ENCODE peak calls at places on chromosome 4, in eight cellular contexts. N is GM12864, J is lower leg skin, W is ovary, Q is transverse colon, R is GM12878, X is suprapubic skin, Z is uterus. G is an unnamed sample.

GRCh38 chr4:1259966-1260365 is 11.0 kb upstream of the CTBP1 start:
- DNase-seq in W (no peak), J (no peak), R (no peak), X (no peak), Q (no peak), Z (no peak), N (no peak), G (no peak)

GRCh38 chr4:56575820-56576429 is 70.3 kb downstream of the ARL9 start:
- DNase-seq in W (no peak), Q (no peak), Z (no peak), J (no peak), N (no peak), X (no peak), R (no peak), G (peak)

GRCh38 chr4:11813951-11814446 is 385.3 kb upstream of the HS3ST1 start:
- DNase-seq in W (no peak), J (no peak), N (no peak), Z (no peak), R (no peak), X (no peak), Q (no peak), G (no peak)

GRCh38 chr4:182555997-182556418 is 312.8 kb downstream of the TENM3 start:
- DNase-seq in W (no peak), R (no peak), Q (no peak), N (no peak), J (peak), Z (peak), X (no peak), G (peak)

GRCh38 chr4:112173593-112174559 is 28.6 kb downstream of the FAM241A start:
- DNase-seq in R (no peak), Z (no peak), Q (peak), X (no peak), N (no peak), J (no peak), W (no peak), G (no peak)

GRCh38 chr4:153538408-153539057 is 72.4 kb downstream of the TMEM131L start:
- DNase-seq in N (no peak), R (no peak), J (no peak), X (no peak), Z (peak), W (no peak), Q (no peak), G (no peak)

GRCh38 chr4:68184923-68185322 is 55.3 kb upstream of the TMPRSS11F start:
- DNase-seq in R (no peak), X (no peak), Q (no peak), Z (no peak), W (no peak), N (no peak), J (no peak), G (no peak)

GRCh38 chr4:125849869-125850268 is 535.1 kb downstream of the FAT4 start:
- DNase-seq in Q (no peak), N (no peak), W (no peak), Z (no peak), J (no peak), X (no peak), R (no peak), G (peak)

GRCh38 chr4:150090836-150091235 is 12.6 kb downstream of the DCLK2 start:
- DNase-seq in Q (no peak), J (no peak), X (no peak), Z (no peak), R (no peak), W (no peak), N (no peak), G (no peak)

GRCh38 chr4:156594619-156595018 is 377.0 kb downstream of the PDGFC start:
- DNase-seq in R (no peak), N (no peak), X (peak), Q (peak), W (peak), J (peak), Z (peak), G (no peak)

GRCh38 chr4:7842384-7843279 is 97.0 kb downstream of the AFAP1 start:
- DNase-seq in J (peak), X (no peak), Z (peak), Q (peak), N (no peak), R (no peak), W (peak), G (peak)

GRCh38 chr4:147969573-147969972 is 237.7 kb downstream of the ARHGAP10 start:
- DNase-seq in N (no peak), Z (no peak), Q (no peak), W (no peak), X (no peak), J (no peak), R (no peak), G (no peak)

GRCh38 chr4:123398151-123398802 is 1.7 kb downstream of the SPRY1 start:
- DNase-seq in N (no peak), W (peak), X (peak), J (no peak), Z (peak), R (no peak), Q (peak), G (no peak)

GRCh38 chr4:153089781-153090180 is 114.5 kb upstream of the TRIM2 start:
- DNase-seq in Z (no peak), J (no peak), R (no peak), Q (no peak), N (no peak), W (no peak), X (no peak), G (no peak)

GRCh38 chr4:156255205-156255604 is 301.5 kb upstream of the CTSO start:
- DNase-seq in X (no peak), R (no peak), N (no peak), J (no peak), Z (no peak), Q (no peak), W (no peak), G (no peak)

GRCh38 chr4:92182736-92183407 is 120.9 kb upstream of the GRID2 start:
- DNase-seq in J (no peak), R (no peak), Z (no peak), Q (no peak), W (no peak), N (no peak), X (peak), G (no peak)

GRCh38 chr4:154018659-154019058 is 229.8 kb upstream of the SFRP2 start:
- DNase-seq in W (no peak), J (no peak), Z (no peak), Q (no peak), R (no peak), N (no peak), X (no peak), G (no peak)

GRCh38 chr4:122827899-122828601 is 1.4 kb downstream of the FGF2 start:
- DNase-seq in Z (peak), Q (peak), R (peak), J (peak), N (peak), X (peak), W (peak), G (peak)

GRCh38 chr4:102500371-102501175 is 586 bp upstream of the NFKB1 start:
- DNase-seq in N (no peak), Z (peak), X (peak), J (no peak), R (no peak), Q (peak), W (peak), G (no peak)

GRCh38 chr4:2793920-2794706 is 1.2 kb downstream of the SH3BP2 start:
- DNase-seq in R (no peak), W (peak), Z (peak), N (no peak), X (peak), Q (peak), J (peak), G (no peak)

GRCh38 chr4:36024901-36025610 is 219.3 kb downstream of the ARAP2 start:
- DNase-seq in R (no peak), Z (no peak), X (no peak), W (no peak), N (no peak), Q (no peak), J (no peak), G (no peak)

GRCh38 chr4:182208651-182209050 is 34.6 kb upstream of the TENM3 start:
- DNase-seq in Q (no peak), W (no peak), J (no peak), R (no peak), Z (no peak), X (no peak), N (no peak), G (no peak)

GRCh38 chr4:166675411-166675810 is 558.9 kb downstream of the SPOCK3 start:
- DNase-seq in R (no peak), Z (no peak), J (no peak), W (no peak), N (no peak), X (no peak), Q (no peak), G (peak)

GRCh38 chr4:20544645-20545044 is 155.6 kb upstream of the PACRGL start:
- DNase-seq in Z (no peak), J (no peak), X (no peak), R (no peak), N (no peak), W (no peak), Q (no peak), G (peak)

GRCh38 chr4:2280531-2281300 is 18.8 kb upstream of the MXD4 start:
- DNase-seq in X (no peak), J (no peak), Q (no peak), Z (no peak), R (no peak), W (no peak), N (no peak), G (no peak)

GRCh38 chr4:55311792-55312490 is 34.1 kb upstream of the SRD5A3 start:
- DNase-seq in J (no peak), N (no peak), W (no peak), R (no peak), Z (no peak), Q (no peak), X (no peak), G (no peak)

GRCh38 chr4:797066-797465 is 28.9 kb downstream of the CPLX1 start:
- DNase-seq in Z (no peak), Q (no peak), J (no peak), R (no peak), X (no peak), N (no peak), W (no peak), G (no peak)

GRCh38 chr4:83569967-83570366 is 34.1 kb downstream of the GPAT3 start:
- DNase-seq in W (no peak), N (peak), X (no peak), J (no peak), Z (no peak), Q (no peak), R (no peak), G (no peak)

GRCh38 chr4:108700358-108700757 is 50.0 kb downstream of the OSTC start:
- DNase-seq in J (no peak), N (no peak), W (no peak), Q (no peak), X (no peak), Z (no peak), R (no peak), G (no peak)

GRCh38 chr4:26410385-26411293 is 79.6 kb downstream of the CCKAR start:
- DNase-seq in J (peak), X (no peak), W (no peak), R (peak), N (peak), Z (peak), Q (no peak), G (no peak)

GRCh38 chr4:93814722-93815121 is 13.8 kb upstream of the ATOH1 start:
- DNase-seq in N (no peak), Z (no peak), W (no peak), J (peak), X (no peak), R (no peak), Q (no peak), G (no peak)

GRCh38 chr4:173415885-173416658 is 17.2 kb upstream of the SCRG1 start:
- DNase-seq in N (no peak), Q (peak), R (no peak), J (peak), W (no peak), X (peak), Z (peak), G (no peak)

GRCh38 chr4:153823483-153823882 is 34.6 kb upstream of the SFRP2 start:
- DNase-seq in Z (no peak), R (no peak), N (no peak), X (no peak), Q (no peak), J (no peak), W (no peak), G (no peak)

GRCh38 chr4:130478406-130478805 is 1382.5 kb downstream of the C4orf33 start:
- DNase-seq in R (no peak), J (no peak), X (no peak), Q (no peak), W (no peak), Z (no peak), N (no peak), G (no peak)

GRCh38 chr4:85725727-85726170 is 250.8 kb downstream of the ARHGAP24 start:
- DNase-seq in R (peak), Q (peak), X (no peak), N (peak), W (peak), J (no peak), Z (no peak), G (no peak)

GRCh38 chr4:146371812-146372211 is 149.9 kb downstream of the SLC10A7 start:
- DNase-seq in N (no peak), W (no peak), J (no peak), R (no peak), Z (no peak), X (no peak), Q (no peak), G (no peak)

DNA sequence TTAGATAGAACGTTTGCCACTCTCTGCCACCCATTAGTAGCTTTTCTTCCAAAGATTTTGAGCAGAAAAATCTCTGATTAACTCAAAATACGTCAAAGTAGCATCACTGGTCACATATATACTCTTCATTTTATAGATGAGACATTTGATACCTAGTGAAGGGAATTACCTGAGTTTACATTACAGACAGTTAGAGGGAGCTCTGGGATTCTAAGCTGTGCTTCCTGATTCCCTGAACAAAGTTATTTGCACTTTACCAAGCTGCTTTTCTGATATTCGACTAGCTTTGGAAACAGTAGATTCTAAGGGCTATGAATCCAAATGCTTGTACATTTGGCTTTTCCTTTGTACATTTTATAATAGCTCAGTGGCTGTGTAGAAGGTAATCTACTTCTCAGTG is 1602.1 kb downstream of the STIM2 start:
- DNase-seq in X (no peak), Z (no peak), J (no peak), R (no peak), W (no peak), N (no peak), Q (no peak), G (no peak)
- H3K4me3 ChIP-seq in X (no peak), Z (no peak), J (no peak), R (no peak), W (no peak), N (no peak), Q (no peak), G (no peak)

DNA sequence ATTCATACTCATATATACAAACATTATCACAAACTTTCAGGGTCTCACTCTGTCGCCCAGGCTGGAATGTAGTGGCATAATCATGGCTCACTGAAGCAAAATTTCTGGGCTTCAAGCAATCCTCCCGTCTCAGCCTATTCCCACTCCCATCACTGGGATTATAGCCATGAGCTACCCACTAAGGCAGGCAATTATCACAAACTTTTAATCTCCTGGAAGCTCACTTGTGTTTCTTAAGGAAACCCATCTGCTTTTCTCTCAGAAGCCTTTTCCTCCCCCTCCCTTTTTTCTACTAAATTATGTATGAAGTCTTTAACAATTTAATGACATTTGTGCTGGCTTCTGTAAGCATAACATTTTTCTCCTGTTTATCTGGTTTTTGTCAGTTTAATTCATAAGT is 170.5 kb downstream of the AREG start:
- DNase-seq in J (no peak), W (no peak), R (no peak), Z (no peak), N (no peak), Q (no peak), X (no peak), G (no peak)
- TF ChIP-seq CTCF in J (no peak), W (no peak), R (no peak), Z (no peak), N (no peak), Q (no peak), X (no peak), G (no peak)

DNA sequence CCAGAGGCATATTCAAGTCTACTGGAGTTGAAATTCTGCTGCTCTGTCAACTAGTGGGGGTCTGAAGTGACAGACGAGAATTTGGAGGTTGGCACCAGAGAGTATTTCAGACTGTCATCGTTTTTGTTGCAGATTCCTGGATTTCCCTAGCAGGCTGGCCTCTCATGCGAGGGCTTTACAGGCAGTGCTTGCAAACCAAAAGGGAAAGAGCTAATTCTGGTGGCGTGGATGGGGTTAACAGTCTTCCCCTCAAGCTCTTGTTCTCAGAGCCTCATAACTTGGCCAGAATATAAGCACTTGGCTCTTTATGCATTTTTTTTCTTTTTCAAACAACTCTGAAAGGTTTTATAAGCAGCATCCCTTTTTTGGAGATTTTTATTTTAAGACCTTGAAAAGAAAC is at the start of gene SPARCL1:
- DNase-seq in N (no peak), R (no peak), X (no peak), W (peak), J (no peak), Z (peak), Q (peak), G (no peak)
- H3K4me3 ChIP-seq in N (no peak), R (no peak), X (peak), W (peak), J (no peak), Z (peak), Q (peak), G (no peak)

GRCh38 chr4:38723726-38724506 is 58.9 kb downstream of the TLR10 start:
- DNase-seq in Q (peak), Z (no peak), N (no peak), X (no peak), R (no peak), W (no peak), J (no peak), G (no peak)

GRCh38 chr4:38724507-38724808 is 58.3 kb downstream of the TLR10 start:
- DNase-seq in J (no peak), Z (no peak), R (no peak), X (no peak), N (no peak), Q (no peak), W (no peak), G (no peak)

GRCh38 chr4:38730493-38730829 is 52.3 kb downstream of the TLR10 start:
- DNase-seq in Q (no peak), Z (no peak), N (no peak), R (no peak), X (no peak), W (no peak), J (no peak), G (no peak)

GRCh38 chr4:38730830-38731646 is 51.8 kb downstream of the TLR10 start:
- DNase-seq in X (peak), J (peak), R (peak), W (peak), N (peak), Z (peak), Q (peak), G (peak)

DNA sequence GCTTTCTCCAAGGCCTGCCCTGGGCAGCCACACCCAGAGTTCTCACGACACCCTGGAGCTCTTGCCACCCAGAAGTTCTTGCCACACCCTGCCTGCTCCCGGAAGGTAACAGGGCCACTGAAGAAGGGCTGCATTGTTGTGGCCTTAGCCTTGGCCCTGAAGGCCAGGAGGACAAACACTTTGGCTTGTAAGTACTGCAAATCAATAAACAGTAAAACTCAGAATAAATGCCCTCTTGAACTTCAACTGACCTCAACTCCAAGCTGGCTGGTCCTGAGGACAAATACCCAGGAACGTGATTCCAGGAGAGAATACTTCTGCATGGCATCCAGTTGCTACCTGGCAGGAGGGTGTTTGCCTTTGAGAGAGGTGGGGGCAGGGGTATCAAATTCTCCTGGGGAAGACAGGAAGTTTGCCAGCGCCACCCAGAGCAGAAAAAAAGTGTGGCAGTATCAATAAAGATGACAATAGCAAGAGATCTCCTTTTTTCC is 54.1 kb downstream of the TLR10 start:
- DNase-seq in W (no peak), R (no peak), X (no peak), Z (no peak), N (no peak), Q (peak), J (no peak), G (no peak)
- TF ChIP-seq CTCF in W (no peak), R (no peak), X (no peak), Z (no peak), N (no peak), Q (peak), J (no peak), G (no peak)

GRCh38 chr4:76234679-76235044 is 16.9 kb upstream of the FAM47E start:
- DNase-seq in J (no peak), Q (no peak), W (no peak), X (no peak), N (no peak), Z (no peak), R (no peak), G (no peak)
- H3K4me3 ChIP-seq in J (no peak), Q (no peak), W (no peak), X (peak), N (no peak), Z (no peak), R (no peak), G (no peak)

DNA sequence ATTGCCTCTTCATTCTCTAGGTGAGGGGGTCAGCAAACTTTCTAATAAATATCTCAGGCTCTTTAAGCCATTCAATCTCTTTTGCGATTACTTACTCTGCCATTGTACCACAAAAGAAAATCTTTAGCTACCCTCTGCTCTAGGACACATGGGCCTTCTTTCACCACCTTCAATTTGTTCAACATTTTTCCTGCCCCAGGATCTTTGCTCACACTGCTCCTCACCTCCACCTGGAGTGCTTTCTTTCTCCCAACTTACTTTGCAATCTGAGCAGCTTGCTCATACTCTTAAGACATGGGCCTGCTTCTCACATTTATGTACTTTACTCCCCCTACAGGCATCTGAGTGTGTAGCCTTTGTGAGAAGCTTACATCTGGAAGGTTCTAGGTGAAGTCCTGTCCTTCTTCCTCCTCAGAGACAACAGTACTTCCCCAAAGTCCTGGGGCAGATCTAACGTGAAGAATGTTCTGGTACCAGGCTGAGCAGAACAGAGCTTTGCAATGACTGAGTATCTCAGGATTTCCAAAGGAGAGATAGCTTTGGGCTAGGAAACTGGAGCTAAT is 55.0 kb upstream of the PRDM5 start:
- DNase-seq in W (no peak), X (no peak), N (peak), J (no peak), R (no peak), Z (no peak), Q (peak), G (no peak)
- TF ChIP-seq CTCF in W (no peak), X (no peak), N (peak), J (no peak), R (peak), Z (no peak), Q (peak), G (peak)

G was measured in retinal pigment epithelial cell.